ENCODE peak calls at places on chromosomes 6 and 20, in seven cellular contexts. N, H, I, B, C, U and O are unnamed samples.

GRCh38 chr6:49462071-49462470 is 982 bp downstream of the MMUT start:
- DNase-seq in N (peak), H (peak), I (no peak), B (peak), C (no peak), U (peak), O (no peak)

GRCh38 chr6:18154507-18155272 is at the start of gene TPMT:
- DNase-seq in N (no peak), H (no peak), I (no peak), B (no peak), C (peak), U (no peak), O (no peak)

GRCh38 chr20:40538126-40538525 is 150.9 kb downstream of the MAFB start:
- DNase-seq in N (no peak), H (peak), I (no peak), B (no peak), C (no peak), U (no peak), O (no peak)

GRCh38 chr6:127932708-127933107 is 31.9 kb upstream of the THEMIS start:
- DNase-seq in N (no peak), H (no peak), I (no peak), B (no peak), C (no peak), U (no peak), O (no peak)

GRCh38 chr6:51902261-51902764 is 185.1 kb downstream of the PKHD1 start:
- DNase-seq in N (no peak), H (no peak), I (no peak), B (no peak), C (no peak), U (no peak), O (no peak)

GRCh38 chr20:6611911-6612614 is 155.4 kb upstream of the BMP2 start:
- DNase-seq in N (no peak), H (no peak), I (peak), B (no peak), C (no peak), U (no peak), O (no peak)

GRCh38 chr20:17536944-17537444 is 5.8 kb upstream of the BFSP1 start:
- DNase-seq in N (peak), H (peak), I (peak), B (peak), C (peak), U (peak), O (peak)

GRCh38 chr6:9851541-9852380 is 563.1 kb downstream of the TFAP2A start:
- DNase-seq in N (no peak), H (no peak), I (no peak), B (peak), C (no peak), U (peak), O (no peak)

GRCh38 chr6:150346346-150346745 is 22.5 kb upstream of the IYD start:
- DNase-seq in N (peak), H (no peak), I (no peak), B (peak), C (no peak), U (no peak), O (no peak)

GRCh38 chr6:3388786-3389185 is 68.1 kb downstream of the SLC22A23 start:
- DNase-seq in N (no peak), H (no peak), I (no peak), B (no peak), C (no peak), U (no peak), O (peak)

GRCh38 chr6:137519629-137520176 is 25.5 kb upstream of the OLIG3 start:
- DNase-seq in N (no peak), H (no peak), I (no peak), B (no peak), C (no peak), U (no peak), O (no peak)

GRCh38 chr6:167079853-167080297 is 43.0 kb upstream of the CCR6 start:
- DNase-seq in N (no peak), H (no peak), I (no peak), B (no peak), C (no peak), U (no peak), O (no peak)

GRCh38 chr20:53940883-53941546 is 129.4 kb downstream of the BCAS1 start:
- DNase-seq in N (peak), H (peak), I (no peak), B (peak), C (no peak), U (peak), O (no peak)

GRCh38 chr20:60057123-60057865 is 99.1 kb downstream of the CDH26 start:
- DNase-seq in N (peak), H (peak), I (peak), B (peak), C (peak), U (peak), O (peak)

GRCh38 chr6:54428437-54428836 is 120.2 kb downstream of the TINAG start:
- DNase-seq in N (no peak), H (no peak), I (no peak), B (no peak), C (no peak), U (no peak), O (peak)

GRCh38 chr6:37005061-37005810 is at the start of gene FGD2:
- DNase-seq in N (no peak), H (no peak), I (no peak), B (no peak), C (no peak), U (no peak), O (peak)